ENCODE peak calls at places on chromosomes 5 and 9, in four cellular contexts. V is GM04504, G is upper lobe of left lung, B is Caki2. X is an unnamed sample.

GRCh38 chr9:115085773-115086377 is 32.1 kb downstream of the TNC start:
- DNase-seq in B (no peak), G (peak; percentile 73), V (no peak), X (no peak)

GRCh38 chr5:120152472-120152871 is 311.6 kb upstream of the PRR16 start:
- DNase-seq in V (peak; percentile 58), G (no peak), B (peak; percentile 16), X (peak; percentile 77)

GRCh38 chr5:52702877-52703276 is 84.8 kb upstream of the ITGA1 start:
- DNase-seq in V (no peak), B (no peak), G (no peak), X (no peak)

GRCh38 chr5:144219869-144220268 is 49.2 kb downstream of the KCTD16 start:
- DNase-seq in B (peak; percentile 44), G (no peak), V (no peak), X (no peak)

GRCh38 chr9:20624201-20625002 is 2.1 kb upstream of the MLLT3 start:
- DNase-seq in B (peak; percentile 59), V (no peak), G (no peak), X (no peak)

GRCh38 chr5:16618138-16618897 is 1.5 kb upstream of the RETREG1 start:
- DNase-seq in B (no peak), G (no peak), V (no peak), X (no peak)

GRCh38 chr9:110180713-110181434 is 27.1 kb downstream of the C9orf152 start:
- DNase-seq in B (peak; percentile 62), V (no peak), G (peak; percentile 11), X (no peak)

GRCh38 chr9:93681316-93682154 is 105.2 kb downstream of the PHF2 start:
- DNase-seq in V (no peak), G (peak; percentile 48), B (no peak), X (no peak)

GRCh38 chr5:168916266-168916665 is 337.1 kb upstream of the PANK3 start:
- DNase-seq in V (peak; percentile 3), B (no peak), G (peak; percentile 83), X (no peak)

GRCh38 chr5:174354571-174354970 is 309.1 kb downstream of the NSG2 start:
- DNase-seq in G (no peak), V (no peak), B (no peak), X (no peak)

GRCh38 chr5:78816143-78816765 is 167.7 kb upstream of the LHFPL2 start:
- DNase-seq in B (peak; percentile 40), G (no peak), V (no peak), X (no peak)

GRCh38 chr5:129670944-129671343 is 77.0 kb upstream of the MINAR2 start:
- DNase-seq in G (no peak), V (peak; percentile 27), B (peak; percentile 9), X (peak; percentile 11)

GRCh38 chr5:143217065-143217803 is 186.3 kb downstream of the NR3C1 start:
- DNase-seq in V (no peak), G (no peak), B (no peak), X (no peak)

GRCh38 chr9:107684224-107684623 is 194.7 kb upstream of the KLF4 start:
- DNase-seq in G (no peak), V (no peak), B (no peak), X (no peak)

GRCh38 chr9:109574061-109574882 is 76.2 kb upstream of the PTPN3 start:
- DNase-seq in V (peak; percentile 32), B (peak; percentile 31), G (no peak), X (peak; percentile 21)

GRCh38 chr9:4994166-4994890 is 9.3 kb downstream of the JAK2 start:
- DNase-seq in B (no peak), V (no peak), G (no peak), X (no peak)

GRCh38 chr9:98146101-98146991 is 27.3 kb upstream of the TRIM14 start:
- DNase-seq in V (peak; percentile 35), B (peak; percentile 72), G (peak; percentile 30), X (peak; percentile 5)

GRCh38 chr9:133750927-133751649 is 12.9 kb upstream of the SARDH start:
- DNase-seq in B (no peak), G (no peak), V (no peak), X (no peak)

GRCh38 chr9:108225371-108225905 is 630.3 kb downstream of the ACTL7B start:
- DNase-seq in G (no peak), V (peak; percentile 25), B (no peak), X (no peak)

GRCh38 chr5:3542158-3542557 is 53.5 kb upstream of the IRX1 start:
- DNase-seq in G (no peak), B (peak; percentile 15), V (no peak), X (no peak)

GRCh38 chr5:83265318-83265717 is 188.0 kb downstream of the XRCC4 start:
- DNase-seq in G (no peak), V (no peak), B (peak; percentile 32), X (no peak)

GRCh38 chr9:36584626-36585460 is 12.1 kb downstream of the MELK start:
- DNase-seq in G (no peak), V (no peak), B (peak; percentile 67), X (peak; percentile 37)

GRCh38 chr9:9522406-9522805 is 1090.4 kb downstream of the PTPRD start:
- DNase-seq in V (no peak), G (no peak), B (no peak), X (no peak)

GRCh38 chr5:360277-361027 is 38.9 kb downstream of the AHRR start:
- DNase-seq in B (no peak), G (no peak), V (no peak), X (no peak)

X was measured in AG09309.